ENCODE peak calls at places on chromosomes 4 and X, in ten cellular contexts. V is stimulated activated CD4-positive, alpha-beta T cell treated with anti-CD3 and anti-CD28 coated beads, Interleukin-12 subunit alpha, Interleukin-12 subunit beta, amount 100 ng/mL, for 4 hours; O is cardiac fibroblast; M is NCI-H1092 treated with DMSO at 0.1 percent for 48 hours; H is RKO; T is immature natural killer cell; B is glutamatergic neuron; C is CD8-positive, alpha-beta memory T cell; P is HFFc6; W is AG10803. E is an unnamed sample.

GRCh38 chr4:7803992-7804758 is 135.5 kb downstream of the AFAP1 start:
- DNase-seq in O (peak), P (peak), B (peak), M (peak), H (peak), W (peak), C (peak), T (peak), V (peak), E (peak)

GRCh38 chr4:3458371-3458770 is 4.7 kb upstream of the DOK7 start:
- DNase-seq in V (no peak), M (no peak), C (no peak), H (no peak), P (no peak), O (no peak), T (no peak), W (peak), B (no peak), E (no peak)

GRCh38 chrX:137855490-137855889 is 289.6 kb downstream of the ZIC3 start:
- DNase-seq in O (no peak), C (no peak), W (no peak), B (no peak), P (no peak), M (no peak), H (no peak), V (no peak), T (no peak), E (no peak)

GRCh38 chr4:7206856-7207567 is 14.7 kb downstream of the SORCS2 start:
- DNase-seq in C (no peak), P (peak), W (peak), O (peak), M (peak), B (peak), T (no peak), H (peak), V (no peak), E (no peak)

GRCh38 chrX:84118769-84119168 is 69.2 kb downstream of the RPS6KA6 start:
- DNase-seq in P (no peak), B (no peak), O (no peak), W (no peak), H (no peak), T (no peak), C (no peak), V (no peak), M (no peak), E (no peak)

GRCh38 chr4:152434011-152434410 is 101.9 kb downstream of the FBXW7 start:
- DNase-seq in T (no peak), C (no peak), W (no peak), H (no peak), O (no peak), P (no peak), B (no peak), M (no peak), V (no peak), E (no peak)

GRCh38 chr4:147482281-147482680 is 1.4 kb downstream of the EDNRA start:
- DNase-seq in O (peak), H (no peak), V (no peak), M (no peak), C (no peak), B (no peak), T (no peak), W (no peak), P (no peak), E (no peak)

GRCh38 chr4:15938182-15938581 is 358 bp downstream of the FGFBP1 start:
- DNase-seq in B (no peak), H (no peak), O (no peak), C (no peak), W (no peak), T (no peak), M (no peak), V (no peak), P (no peak), E (no peak)

GRCh38 chr4:113881256-113881655 is 98.2 kb downstream of the ARSJ start:
- DNase-seq in O (peak), H (no peak), C (no peak), T (no peak), W (peak), P (peak), M (no peak), B (no peak), V (no peak), E (no peak)

GRCh38 chrX:135480076-135480475 is 40.4 kb upstream of the INTS6L start:
- DNase-seq in P (no peak), O (no peak), H (no peak), V (no peak), T (no peak), C (no peak), M (no peak), W (no peak), B (no peak), E (no peak)

GRCh38 chr4:10734697-10735096 is 50.1 kb upstream of the CLNK start:
- DNase-seq in V (peak), O (no peak), B (no peak), M (no peak), T (no peak), C (no peak), P (no peak), H (no peak), W (no peak), E (peak)

GRCh38 chr4:185735887-185736286 is 76.1 kb downstream of the SORBS2 start:
- DNase-seq in C (no peak), B (no peak), P (no peak), H (no peak), O (no peak), M (no peak), W (no peak), V (no peak), T (no peak), E (no peak)

GRCh38 chr4:13547563-13548041 is 3.3 kb upstream of the NKX3-2 start:
- DNase-seq in M (peak), W (no peak), B (no peak), O (no peak), T (peak), P (no peak), C (peak), H (no peak), V (no peak), E (no peak)

GRCh38 chr4:82496349-82496748 is 65.4 kb downstream of the TMEM150C start:
- DNase-seq in W (no peak), O (no peak), T (no peak), C (no peak), V (no peak), H (no peak), P (no peak), B (no peak), M (no peak), E (no peak)

GRCh38 chr4:109434007-109434792 is 585 bp downstream of the SEC24B start:
- DNase-seq in O (peak), C (peak), V (peak), T (no peak), H (peak), P (peak), B (peak), M (peak), W (no peak), E (no peak)

GRCh38 chrX:56947695-56948094 is 47.6 kb downstream of the SPIN3 start:
- DNase-seq in O (peak), C (no peak), B (no peak), P (peak), H (peak), V (no peak), M (no peak), T (no peak), W (peak), E (no peak)

GRCh38 chr4:16075975-16076757 is 7.7 kb downstream of the PROM1 start:
- DNase-seq in T (no peak), V (no peak), W (no peak), O (no peak), C (no peak), B (no peak), P (no peak), M (no peak), H (no peak), E (no peak)

GRCh38 chr4:67437974-67438713 is 107.2 kb downstream of the CENPC start:
- DNase-seq in V (no peak), P (peak), M (no peak), T (no peak), C (no peak), H (no peak), O (peak), W (peak), B (no peak), E (no peak)

GRCh38 chr4:8694651-8695151 is 102.1 kb downstream of the CPZ start:
- DNase-seq in W (no peak), H (no peak), V (no peak), C (no peak), O (no peak), P (no peak), T (no peak), M (no peak), B (no peak), E (no peak)

GRCh38 chrX:87045352-87045751 is 472.2 kb upstream of the KLHL4 start:
- DNase-seq in O (no peak), V (no peak), M (no peak), B (no peak), H (no peak), C (no peak), P (no peak), W (no peak), T (no peak), E (no peak)

GRCh38 chr4:27016551-27016950 is 155.9 kb downstream of the STIM2 start:
- DNase-seq in V (no peak), T (no peak), B (no peak), P (no peak), C (no peak), H (no peak), O (no peak), W (no peak), M (no peak), E (no peak)

GRCh38 chrX:41705680-41706374 is 17.1 kb downstream of the GPR34 start:
- DNase-seq in T (no peak), O (no peak), W (no peak), P (no peak), B (no peak), H (no peak), V (no peak), C (no peak), M (no peak), E (no peak)

GRCh38 chrX:70293621-70294020 is 3.7 kb downstream of the KIF4A start:
- DNase-seq in P (no peak), V (no peak), H (peak), T (no peak), M (no peak), W (no peak), C (no peak), O (peak), B (no peak), E (no peak)

GRCh38 chr4:73142995-73143547 is 73.6 kb upstream of the COX18 start:
- DNase-seq in B (no peak), O (peak), M (no peak), P (no peak), T (no peak), W (no peak), V (no peak), C (no peak), H (no peak), E (no peak)

GRCh38 chrX:49995021-49995731 is 72.8 kb downstream of the CLCN5 start:
- DNase-seq in H (peak), B (no peak), O (peak), M (no peak), T (no peak), V (no peak), C (no peak), W (peak), P (peak), E (no peak)

GRCh38 chr4:99749445-99750391 is 66.9 kb upstream of the DAPP1 start:
- DNase-seq in O (no peak), T (no peak), M (no peak), B (no peak), W (no peak), H (no peak), C (no peak), V (no peak), P (no peak), E (no peak)

GRCh38 chr4:9762823-9763475 is 18.5 kb upstream of the DRD5 start:
- DNase-seq in M (peak), C (peak), W (peak), T (peak), V (no peak), P (peak), H (peak), B (peak), O (peak), E (peak)